ENCODE peak calls at places on chromosomes 11 and 22, in ten cellular contexts. One of them, this sample, is unnamed.

GRCh38 chr11:595400-595799 is 19.1 kb downstream of the PHRF1 start:
- DNase-seq in hepatocyte: no peak
- DNase-seq in right atrium auricular region: no peak
- DNase-seq in lung: no peak
- DNase-seq in brain microvascular endothelial cell: no peak
- DNase-seq in astrocyte of the spinal cord: no peak
- DNase-seq in H9: no peak
- DNase-seq in colonic mucosa: no peak
- DNase-seq in MCF 10A: no peak
- DNase-seq in RWPE1: no peak
- DNase-seq in this sample: no peak

GRCh38 chr11:69044111-69045013 is 4.4 kb upstream of the TPCN2 start:
- DNase-seq in hepatocyte: peak; percentile 77
- DNase-seq in right atrium auricular region: peak; percentile 76
- DNase-seq in lung: peak; percentile 61
- DNase-seq in brain microvascular endothelial cell: peak; percentile 53
- DNase-seq in astrocyte of the spinal cord: peak; percentile 77
- DNase-seq in H9: peak; percentile 90
- DNase-seq in colonic mucosa: peak; percentile 72
- DNase-seq in MCF 10A: peak; percentile 71
- DNase-seq in RWPE1: peak; percentile 26
- DNase-seq in this sample: no peak

GRCh38 chr11:130420478-130421198 is 7.8 kb downstream of the ADAMTS8 start:
- DNase-seq in hepatocyte: no peak
- DNase-seq in right atrium auricular region: peak; percentile 63
- DNase-seq in lung: peak; percentile 55
- DNase-seq in brain microvascular endothelial cell: no peak
- DNase-seq in astrocyte of the spinal cord: no peak
- DNase-seq in H9: no peak
- DNase-seq in colonic mucosa: no peak
- DNase-seq in MCF 10A: peak; percentile 46
- DNase-seq in RWPE1: no peak
- DNase-seq in this sample: no peak

GRCh38 chr22:35154937-35155387 is 89.0 kb downstream of the ISX start:
- DNase-seq in hepatocyte: peak; percentile 86
- DNase-seq in right atrium auricular region: no peak
- DNase-seq in lung: peak; percentile 47
- DNase-seq in brain microvascular endothelial cell: peak; percentile 49
- DNase-seq in astrocyte of the spinal cord: peak; percentile 38
- DNase-seq in H9: peak; percentile 93
- DNase-seq in colonic mucosa: peak; percentile 67
- DNase-seq in MCF 10A: peak; percentile 68
- DNase-seq in RWPE1: peak; percentile 39
- DNase-seq in this sample: no peak

GRCh38 chr11:63845305-63845704 is 6.4 kb downstream of the MARK2 start:
- DNase-seq in hepatocyte: peak; percentile 64
- DNase-seq in right atrium auricular region: no peak
- DNase-seq in lung: no peak
- DNase-seq in brain microvascular endothelial cell: peak; percentile 59
- DNase-seq in astrocyte of the spinal cord: peak; percentile 65
- DNase-seq in H9: no peak
- DNase-seq in colonic mucosa: no peak
- DNase-seq in MCF 10A: peak; percentile 69
- DNase-seq in RWPE1: peak; percentile 36
- DNase-seq in this sample: no peak

GRCh38 chr22:23384451-23384850 is 195.6 kb downstream of the IGLL1 start:
- DNase-seq in hepatocyte: no peak
- DNase-seq in right atrium auricular region: no peak
- DNase-seq in lung: no peak
- DNase-seq in brain microvascular endothelial cell: no peak
- DNase-seq in astrocyte of the spinal cord: no peak
- DNase-seq in H9: no peak
- DNase-seq in colonic mucosa: no peak
- DNase-seq in MCF 10A: no peak
- DNase-seq in RWPE1: no peak
- DNase-seq in this sample: no peak

GRCh38 chr11:5476184-5476819 is 12.2 kb upstream of the OR52D1 start:
- DNase-seq in hepatocyte: peak; percentile 77
- DNase-seq in right atrium auricular region: no peak
- DNase-seq in lung: no peak
- DNase-seq in brain microvascular endothelial cell: peak; percentile 43
- DNase-seq in astrocyte of the spinal cord: peak; percentile 56
- DNase-seq in H9: peak; percentile 56
- DNase-seq in colonic mucosa: peak; percentile 34
- DNase-seq in MCF 10A: peak; percentile 64
- DNase-seq in RWPE1: peak; percentile 41
- DNase-seq in this sample: no peak

GRCh38 chr11:21774212-21774611 is 418.7 kb upstream of the ANO5 start:
- DNase-seq in hepatocyte: no peak
- DNase-seq in right atrium auricular region: no peak
- DNase-seq in lung: no peak
- DNase-seq in brain microvascular endothelial cell: no peak
- DNase-seq in astrocyte of the spinal cord: no peak
- DNase-seq in H9: no peak
- DNase-seq in colonic mucosa: no peak
- DNase-seq in MCF 10A: peak; percentile 45
- DNase-seq in RWPE1: no peak
- DNase-seq in this sample: no peak

GRCh38 chr11:86497310-86497709 is 122.6 kb downstream of the CCDC81 start:
- DNase-seq in hepatocyte: no peak
- DNase-seq in right atrium auricular region: no peak
- DNase-seq in lung: no peak
- DNase-seq in brain microvascular endothelial cell: peak; percentile 59
- DNase-seq in astrocyte of the spinal cord: peak; percentile 66
- DNase-seq in H9: no peak
- DNase-seq in colonic mucosa: no peak
- DNase-seq in MCF 10A: no peak
- DNase-seq in RWPE1: peak; percentile 16
- DNase-seq in this sample: no peak

GRCh38 chr11:64887757-64888405 is 9.5 kb upstream of the EHD1 start:
- DNase-seq in hepatocyte: peak; percentile 89
- DNase-seq in right atrium auricular region: peak; percentile 78
- DNase-seq in lung: peak; percentile 83
- DNase-seq in brain microvascular endothelial cell: peak; percentile 27
- DNase-seq in astrocyte of the spinal cord: peak; percentile 58
- DNase-seq in H9: peak; percentile 88
- DNase-seq in colonic mucosa: peak; percentile 92
- DNase-seq in MCF 10A: peak; percentile 60
- DNase-seq in RWPE1: peak; percentile 72
- DNase-seq in this sample: peak; percentile 92

GRCh38 chr11:29306527-29306926 is 710.3 kb downstream of the KCNA4 start:
- DNase-seq in hepatocyte: no peak
- DNase-seq in right atrium auricular region: no peak
- DNase-seq in lung: no peak
- DNase-seq in brain microvascular endothelial cell: peak; percentile 93
- DNase-seq in astrocyte of the spinal cord: peak; percentile 92
- DNase-seq in H9: no peak
- DNase-seq in colonic mucosa: no peak
- DNase-seq in MCF 10A: peak; percentile 40
- DNase-seq in RWPE1: no peak
- DNase-seq in this sample: no peak

DNA sequence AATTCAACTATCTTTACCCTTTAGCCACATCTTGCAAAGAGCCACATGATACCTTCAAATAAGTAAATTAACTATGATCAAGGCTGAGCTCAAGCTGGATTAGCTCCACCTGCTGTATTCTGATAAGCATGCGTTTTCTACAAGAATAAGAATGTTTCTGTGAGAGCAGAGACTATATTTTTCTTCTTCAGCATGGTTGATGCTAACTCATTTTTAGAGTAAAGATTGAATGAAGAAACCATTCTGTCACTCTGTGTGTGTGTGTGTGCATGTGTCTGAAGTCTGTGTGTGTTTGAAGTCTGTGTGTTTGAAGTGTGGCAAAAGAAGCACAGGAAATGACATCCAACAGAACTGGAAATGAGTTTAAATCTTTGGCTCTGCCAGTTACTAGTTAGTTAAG is 12.0 kb upstream of the LAYN start:
- DNase-seq in hepatocyte: no peak
- DNase-seq in right atrium auricular region: no peak
- DNase-seq in lung: no peak
- DNase-seq in brain microvascular endothelial cell: no peak
- DNase-seq in astrocyte of the spinal cord: no peak
- DNase-seq in H9: no peak
- DNase-seq in colonic mucosa: no peak
- DNase-seq in MCF 10A: no peak
- DNase-seq in RWPE1: no peak
- DNase-seq in this sample: no peak
- TF ChIP-seq CTCF in hepatocyte: no peak
- TF ChIP-seq CTCF in right atrium auricular region: no peak
- TF ChIP-seq CTCF in lung: no peak
- TF ChIP-seq CTCF in brain microvascular endothelial cell: peak; percentile 20
- TF ChIP-seq CTCF in astrocyte of the spinal cord: no peak
- TF ChIP-seq CTCF in H9: peak; percentile 25
- TF ChIP-seq CTCF in colonic mucosa: no peak
- TF ChIP-seq CTCF in MCF 10A: no peak
- TF ChIP-seq CTCF in RWPE1: no peak
- TF ChIP-seq CTCF in this sample: peak; percentile 19

GRCh38 chr11:74390697-74391096 is 7.5 kb downstream of the PGM2L1 start:
- DNase-seq in hepatocyte: no peak
- DNase-seq in right atrium auricular region: no peak
- DNase-seq in lung: no peak
- DNase-seq in brain microvascular endothelial cell: no peak
- DNase-seq in astrocyte of the spinal cord: no peak
- DNase-seq in H9: no peak
- DNase-seq in colonic mucosa: no peak
- DNase-seq in MCF 10A: no peak
- DNase-seq in RWPE1: no peak
- DNase-seq in this sample: no peak

GRCh38 chr11:74384641-74385040 is 13.6 kb downstream of the PGM2L1 start:
- DNase-seq in hepatocyte: no peak
- DNase-seq in right atrium auricular region: no peak
- DNase-seq in lung: no peak
- DNase-seq in brain microvascular endothelial cell: no peak
- DNase-seq in astrocyte of the spinal cord: no peak
- DNase-seq in H9: no peak
- DNase-seq in colonic mucosa: no peak
- DNase-seq in MCF 10A: no peak
- DNase-seq in RWPE1: no peak
- DNase-seq in this sample: no peak

GRCh38 chr11:74391193-74391592 is 7.0 kb downstream of the PGM2L1 start:
- DNase-seq in hepatocyte: no peak
- DNase-seq in right atrium auricular region: no peak
- DNase-seq in lung: no peak
- DNase-seq in brain microvascular endothelial cell: no peak
- DNase-seq in astrocyte of the spinal cord: no peak
- DNase-seq in H9: no peak
- DNase-seq in colonic mucosa: no peak
- DNase-seq in MCF 10A: no peak
- DNase-seq in RWPE1: no peak
- DNase-seq in this sample: no peak

GRCh38 chr11:74388678-74389327 is 9.4 kb downstream of the PGM2L1 start:
- DNase-seq in hepatocyte: peak; percentile 79
- DNase-seq in right atrium auricular region: peak; percentile 67
- DNase-seq in lung: peak; percentile 61
- DNase-seq in brain microvascular endothelial cell: peak; percentile 17
- DNase-seq in astrocyte of the spinal cord: peak; percentile 57
- DNase-seq in H9: peak; percentile 50
- DNase-seq in colonic mucosa: peak; percentile 81
- DNase-seq in MCF 10A: peak; percentile 63
- DNase-seq in RWPE1: peak; percentile 36
- DNase-seq in this sample: no peak
- TF ChIP-seq CTCF in hepatocyte: peak; percentile 85
- TF ChIP-seq CTCF in right atrium auricular region: peak; percentile 54
- TF ChIP-seq CTCF in lung: peak; percentile 70
- TF ChIP-seq CTCF in brain microvascular endothelial cell: peak; percentile 71
- TF ChIP-seq CTCF in astrocyte of the spinal cord: peak; percentile 72
- TF ChIP-seq CTCF in H9: peak; percentile 84
- TF ChIP-seq CTCF in colonic mucosa: peak; percentile 38
- TF ChIP-seq CTCF in MCF 10A: peak; percentile 52
- TF ChIP-seq CTCF in RWPE1: peak; percentile 87
- TF ChIP-seq CTCF in this sample: peak; percentile 85

GRCh38 chr22:33467067-33467466 is 408.9 kb upstream of the SYN3 start:
- DNase-seq in hepatocyte: no peak
- DNase-seq in right atrium auricular region: no peak
- DNase-seq in lung: no peak
- DNase-seq in brain microvascular endothelial cell: no peak
- DNase-seq in astrocyte of the spinal cord: no peak
- DNase-seq in H9: no peak
- DNase-seq in colonic mucosa: no peak
- DNase-seq in MCF 10A: no peak
- DNase-seq in RWPE1: no peak
- DNase-seq in this sample: no peak

GRCh38 chr22:33464698-33465097 is 406.5 kb upstream of the SYN3 start:
- DNase-seq in hepatocyte: no peak
- DNase-seq in right atrium auricular region: no peak
- DNase-seq in lung: no peak
- DNase-seq in brain microvascular endothelial cell: no peak
- DNase-seq in astrocyte of the spinal cord: no peak
- DNase-seq in H9: no peak
- DNase-seq in colonic mucosa: no peak
- DNase-seq in MCF 10A: no peak
- DNase-seq in RWPE1: no peak
- DNase-seq in this sample: no peak

GRCh38 chr22:33470456-33470855 is 412.3 kb upstream of the SYN3 start:
- DNase-seq in hepatocyte: no peak
- DNase-seq in right atrium auricular region: no peak
- DNase-seq in lung: no peak
- DNase-seq in brain microvascular endothelial cell: no peak
- DNase-seq in astrocyte of the spinal cord: no peak
- DNase-seq in H9: no peak
- DNase-seq in colonic mucosa: no peak
- DNase-seq in MCF 10A: no peak
- DNase-seq in RWPE1: no peak
- DNase-seq in this sample: no peak

GRCh38 chr22:33465554-33465953 is 407.4 kb upstream of the SYN3 start:
- DNase-seq in hepatocyte: no peak
- DNase-seq in right atrium auricular region: no peak
- DNase-seq in lung: no peak
- DNase-seq in brain microvascular endothelial cell: no peak
- DNase-seq in astrocyte of the spinal cord: no peak
- DNase-seq in H9: no peak
- DNase-seq in colonic mucosa: no peak
- DNase-seq in MCF 10A: no peak
- DNase-seq in RWPE1: no peak
- DNase-seq in this sample: no peak

GRCh38 chr22:33467718-33468117 is 409.5 kb upstream of the SYN3 start:
- DNase-seq in hepatocyte: no peak
- DNase-seq in right atrium auricular region: no peak
- DNase-seq in lung: no peak
- DNase-seq in brain microvascular endothelial cell: no peak
- DNase-seq in astrocyte of the spinal cord: no peak
- DNase-seq in H9: no peak
- DNase-seq in colonic mucosa: no peak
- DNase-seq in MCF 10A: no peak
- DNase-seq in RWPE1: no peak
- DNase-seq in this sample: no peak
- TF ChIP-seq CTCF in hepatocyte: no peak
- TF ChIP-seq CTCF in right atrium auricular region: no peak
- TF ChIP-seq CTCF in lung: no peak
- TF ChIP-seq CTCF in brain microvascular endothelial cell: peak; percentile 51
- TF ChIP-seq CTCF in astrocyte of the spinal cord: no peak
- TF ChIP-seq CTCF in H9: peak; percentile 39
- TF ChIP-seq CTCF in colonic mucosa: no peak
- TF ChIP-seq CTCF in MCF 10A: peak; percentile 7
- TF ChIP-seq CTCF in RWPE1: no peak
- TF ChIP-seq CTCF in this sample: peak; percentile 27

DNA sequence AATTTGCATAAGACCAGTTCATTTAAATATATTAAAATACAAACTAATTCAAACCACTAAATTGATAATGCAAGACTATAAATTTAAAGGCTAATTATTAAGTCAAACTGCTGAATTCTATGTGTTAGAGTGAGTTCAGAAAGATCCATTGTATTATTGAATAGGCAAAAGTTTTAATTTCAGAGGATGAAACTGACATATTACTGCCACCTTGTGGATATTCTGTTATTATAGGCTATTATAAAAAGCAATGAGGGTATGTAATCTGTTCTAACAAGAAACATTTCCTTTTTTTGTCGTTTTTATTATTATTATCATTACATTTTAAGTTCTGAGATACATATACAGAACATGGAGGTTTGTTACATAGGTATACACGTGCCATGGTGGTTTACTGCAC is 20.9 kb upstream of the NAALAD2 start:
- DNase-seq in hepatocyte: no peak
- DNase-seq in right atrium auricular region: no peak
- DNase-seq in lung: no peak
- DNase-seq in brain microvascular endothelial cell: no peak
- DNase-seq in astrocyte of the spinal cord: peak; percentile 11
- DNase-seq in H9: no peak
- DNase-seq in colonic mucosa: no peak
- DNase-seq in MCF 10A: peak; percentile 1
- DNase-seq in RWPE1: no peak
- DNase-seq in this sample: no peak
- TF ChIP-seq CTCF in hepatocyte: peak; percentile 59
- TF ChIP-seq CTCF in right atrium auricular region: no peak
- TF ChIP-seq CTCF in lung: no peak
- TF ChIP-seq CTCF in brain microvascular endothelial cell: peak; percentile 19
- TF ChIP-seq CTCF in astrocyte of the spinal cord: peak; percentile 27
- TF ChIP-seq CTCF in H9: peak; percentile 67
- TF ChIP-seq CTCF in colonic mucosa: peak; percentile 24
- TF ChIP-seq CTCF in MCF 10A: peak; percentile 38
- TF ChIP-seq CTCF in RWPE1: peak; percentile 28
- TF ChIP-seq CTCF in this sample: peak; percentile 61